ENCODE peak calls at places on chromosomes 16 and 17, in eight cellular contexts. One of them, this sample, is unnamed.

GRCh38 chr17:9371019-9371418 is 204.6 kb downstream of the STX8 start:
- DNase-seq in GM23338: no peak
- DNase-seq in AG04449: no peak
- DNase-seq in ovary: no peak
- DNase-seq in fibroblast of pulmonary artery: peak
- DNase-seq in uterus: no peak
- DNase-seq in transverse colon: no peak
- DNase-seq in breast epithelium: no peak
- DNase-seq in this sample: peak

GRCh38 chr17:18235743-18236256 is 10.4 kb downstream of the LLGL1 start:
- DNase-seq in GM23338: no peak
- DNase-seq in AG04449: no peak
- DNase-seq in ovary: no peak
- DNase-seq in fibroblast of pulmonary artery: peak
- DNase-seq in uterus: no peak
- DNase-seq in transverse colon: no peak
- DNase-seq in breast epithelium: no peak
- DNase-seq in this sample: peak

GRCh38 chr16:46632778-46633733 is 11.9 kb upstream of the SHCBP1 start:
- DNase-seq in GM23338: peak
- DNase-seq in AG04449: no peak
- DNase-seq in ovary: no peak
- DNase-seq in fibroblast of pulmonary artery: no peak
- DNase-seq in uterus: no peak
- DNase-seq in transverse colon: no peak
- DNase-seq in breast epithelium: no peak
- DNase-seq in this sample: no peak

GRCh38 chr16:31351937-31352315 is 3.0 kb upstream of the ITGAX start:
- DNase-seq in GM23338: no peak
- DNase-seq in AG04449: no peak
- DNase-seq in ovary: no peak
- DNase-seq in fibroblast of pulmonary artery: no peak
- DNase-seq in uterus: no peak
- DNase-seq in transverse colon: no peak
- DNase-seq in breast epithelium: no peak
- DNase-seq in this sample: no peak

GRCh38 chr17:44216173-44216572 is 3.3 kb downstream of the UBTF start:
- DNase-seq in GM23338: no peak
- DNase-seq in AG04449: no peak
- DNase-seq in ovary: no peak
- DNase-seq in fibroblast of pulmonary artery: no peak
- DNase-seq in uterus: no peak
- DNase-seq in transverse colon: peak
- DNase-seq in breast epithelium: no peak
- DNase-seq in this sample: no peak

GRCh38 chr17:72527819-72528218 is 407.0 kb downstream of the SOX9 start:
- DNase-seq in GM23338: no peak
- DNase-seq in AG04449: no peak
- DNase-seq in ovary: no peak
- DNase-seq in fibroblast of pulmonary artery: no peak
- DNase-seq in uterus: no peak
- DNase-seq in transverse colon: no peak
- DNase-seq in breast epithelium: no peak
- DNase-seq in this sample: no peak

GRCh38 chr16:66324785-66325184 is 41.7 kb upstream of the CDH5 start:
- DNase-seq in GM23338: peak
- DNase-seq in AG04449: no peak
- DNase-seq in ovary: no peak
- DNase-seq in fibroblast of pulmonary artery: peak
- DNase-seq in uterus: no peak
- DNase-seq in transverse colon: no peak
- DNase-seq in breast epithelium: no peak
- DNase-seq in this sample: peak

GRCh38 chr16:88763502-88764053 is 21.4 kb downstream of the PIEZO1 start:
- DNase-seq in GM23338: peak
- DNase-seq in AG04449: no peak
- DNase-seq in ovary: no peak
- DNase-seq in fibroblast of pulmonary artery: no peak
- DNase-seq in uterus: no peak
- DNase-seq in transverse colon: no peak
- DNase-seq in breast epithelium: no peak
- DNase-seq in this sample: no peak

GRCh38 chr16:31502981-31503380 is 5.2 kb downstream of the RUSF1 start:
- DNase-seq in GM23338: no peak
- DNase-seq in AG04449: peak
- DNase-seq in ovary: no peak
- DNase-seq in fibroblast of pulmonary artery: peak
- DNase-seq in uterus: no peak
- DNase-seq in transverse colon: no peak
- DNase-seq in breast epithelium: no peak
- DNase-seq in this sample: peak

GRCh38 chr16:57194512-57194911 is 8.4 kb downstream of the RSPRY1 start:
- DNase-seq in GM23338: no peak
- DNase-seq in AG04449: peak
- DNase-seq in ovary: no peak
- DNase-seq in fibroblast of pulmonary artery: peak
- DNase-seq in uterus: no peak
- DNase-seq in transverse colon: no peak
- DNase-seq in breast epithelium: no peak
- DNase-seq in this sample: peak

GRCh38 chr16:22670551-22670970 is 143.4 kb upstream of the HS3ST2 start:
- DNase-seq in GM23338: peak
- DNase-seq in AG04449: no peak
- DNase-seq in ovary: no peak
- DNase-seq in fibroblast of pulmonary artery: no peak
- DNase-seq in uterus: no peak
- DNase-seq in transverse colon: no peak
- DNase-seq in breast epithelium: no peak
- DNase-seq in this sample: no peak

GRCh38 chr16:86088816-86089215 is 189.9 kb downstream of the IRF8 start:
- DNase-seq in GM23338: no peak
- DNase-seq in AG04449: no peak
- DNase-seq in ovary: no peak
- DNase-seq in fibroblast of pulmonary artery: no peak
- DNase-seq in uterus: no peak
- DNase-seq in transverse colon: no peak
- DNase-seq in breast epithelium: peak
- DNase-seq in this sample: no peak

GRCh38 chr17:78719630-78720298 is 62.3 kb downstream of the CYTH1 start:
- DNase-seq in GM23338: no peak
- DNase-seq in AG04449: no peak
- DNase-seq in ovary: no peak
- DNase-seq in fibroblast of pulmonary artery: no peak
- DNase-seq in uterus: no peak
- DNase-seq in transverse colon: no peak
- DNase-seq in breast epithelium: no peak
- DNase-seq in this sample: no peak

GRCh38 chr17:4028436-4028835 is 64.2 kb upstream of the ATP2A3 start:
- DNase-seq in GM23338: no peak
- DNase-seq in AG04449: no peak
- DNase-seq in ovary: no peak
- DNase-seq in fibroblast of pulmonary artery: no peak
- DNase-seq in uterus: no peak
- DNase-seq in transverse colon: no peak
- DNase-seq in breast epithelium: no peak
- DNase-seq in this sample: no peak

GRCh38 chr17:31584436-31585279 is 193.2 kb downstream of the RAB11FIP4 start:
- DNase-seq in GM23338: no peak
- DNase-seq in AG04449: no peak
- DNase-seq in ovary: no peak
- DNase-seq in fibroblast of pulmonary artery: no peak
- DNase-seq in uterus: no peak
- DNase-seq in transverse colon: no peak
- DNase-seq in breast epithelium: no peak
- DNase-seq in this sample: no peak

GRCh38 chr17:3892095-3892998 is 506 bp downstream of the CAMKK1 start:
- DNase-seq in GM23338: peak
- DNase-seq in AG04449: no peak
- DNase-seq in ovary: peak
- DNase-seq in fibroblast of pulmonary artery: peak
- DNase-seq in uterus: peak
- DNase-seq in transverse colon: peak
- DNase-seq in breast epithelium: peak
- DNase-seq in this sample: peak

GRCh38 chr17:72556944-72557826 is 436.4 kb downstream of the SOX9 start:
- DNase-seq in GM23338: peak
- DNase-seq in AG04449: no peak
- DNase-seq in ovary: peak
- DNase-seq in fibroblast of pulmonary artery: peak
- DNase-seq in uterus: no peak
- DNase-seq in transverse colon: peak
- DNase-seq in breast epithelium: peak
- DNase-seq in this sample: peak

GRCh38 chr16:88014954-88015805 is 63.9 kb downstream of the BANP start:
- DNase-seq in GM23338: no peak
- DNase-seq in AG04449: no peak
- DNase-seq in ovary: no peak
- DNase-seq in fibroblast of pulmonary artery: no peak
- DNase-seq in uterus: peak
- DNase-seq in transverse colon: no peak
- DNase-seq in breast epithelium: peak
- DNase-seq in this sample: no peak

GRCh38 chr17:82107341-82107860 is 9.4 kb upstream of the FASN start:
- DNase-seq in GM23338: peak
- DNase-seq in AG04449: no peak
- DNase-seq in ovary: no peak
- DNase-seq in fibroblast of pulmonary artery: no peak
- DNase-seq in uterus: peak
- DNase-seq in transverse colon: no peak
- DNase-seq in breast epithelium: no peak
- DNase-seq in this sample: no peak

GRCh38 chr16:19657831-19658230 is 60.2 kb downstream of the KNOP1 start:
- DNase-seq in GM23338: no peak
- DNase-seq in AG04449: no peak
- DNase-seq in ovary: no peak
- DNase-seq in fibroblast of pulmonary artery: no peak
- DNase-seq in uterus: no peak
- DNase-seq in transverse colon: no peak
- DNase-seq in breast epithelium: no peak
- DNase-seq in this sample: no peak

GRCh38 chr16:19660432-19660831 is 57.6 kb downstream of the KNOP1 start:
- DNase-seq in GM23338: no peak
- DNase-seq in AG04449: no peak
- DNase-seq in ovary: no peak
- DNase-seq in fibroblast of pulmonary artery: no peak
- DNase-seq in uterus: no peak
- DNase-seq in transverse colon: no peak
- DNase-seq in breast epithelium: no peak
- DNase-seq in this sample: no peak

GRCh38 chr16:19655242-19655777 is 62.7 kb downstream of the KNOP1 start:
- DNase-seq in GM23338: no peak
- DNase-seq in AG04449: no peak
- DNase-seq in ovary: no peak
- DNase-seq in fibroblast of pulmonary artery: no peak
- DNase-seq in uterus: no peak
- DNase-seq in transverse colon: no peak
- DNase-seq in breast epithelium: no peak
- DNase-seq in this sample: no peak

GRCh38 chr16:19662351-19662750 is 55.7 kb downstream of the KNOP1 start:
- DNase-seq in GM23338: peak
- DNase-seq in AG04449: no peak
- DNase-seq in ovary: no peak
- DNase-seq in fibroblast of pulmonary artery: no peak
- DNase-seq in uterus: no peak
- DNase-seq in transverse colon: no peak
- DNase-seq in breast epithelium: no peak
- DNase-seq in this sample: no peak

GRCh38 chr16:19659554-19659953 is 58.5 kb downstream of the KNOP1 start:
- DNase-seq in GM23338: no peak
- DNase-seq in AG04449: no peak
- DNase-seq in ovary: no peak
- DNase-seq in fibroblast of pulmonary artery: no peak
- DNase-seq in uterus: no peak
- DNase-seq in transverse colon: no peak
- DNase-seq in breast epithelium: no peak
- DNase-seq in this sample: no peak
- TF ChIP-seq CTCF in GM23338: peak
- TF ChIP-seq CTCF in AG04449: no peak
- TF ChIP-seq CTCF in ovary: no peak
- TF ChIP-seq CTCF in fibroblast of pulmonary artery: peak
- TF ChIP-seq CTCF in uterus: peak
- TF ChIP-seq CTCF in transverse colon: no peak
- TF ChIP-seq CTCF in breast epithelium: no peak
- TF ChIP-seq CTCF in this sample: peak

DNA sequence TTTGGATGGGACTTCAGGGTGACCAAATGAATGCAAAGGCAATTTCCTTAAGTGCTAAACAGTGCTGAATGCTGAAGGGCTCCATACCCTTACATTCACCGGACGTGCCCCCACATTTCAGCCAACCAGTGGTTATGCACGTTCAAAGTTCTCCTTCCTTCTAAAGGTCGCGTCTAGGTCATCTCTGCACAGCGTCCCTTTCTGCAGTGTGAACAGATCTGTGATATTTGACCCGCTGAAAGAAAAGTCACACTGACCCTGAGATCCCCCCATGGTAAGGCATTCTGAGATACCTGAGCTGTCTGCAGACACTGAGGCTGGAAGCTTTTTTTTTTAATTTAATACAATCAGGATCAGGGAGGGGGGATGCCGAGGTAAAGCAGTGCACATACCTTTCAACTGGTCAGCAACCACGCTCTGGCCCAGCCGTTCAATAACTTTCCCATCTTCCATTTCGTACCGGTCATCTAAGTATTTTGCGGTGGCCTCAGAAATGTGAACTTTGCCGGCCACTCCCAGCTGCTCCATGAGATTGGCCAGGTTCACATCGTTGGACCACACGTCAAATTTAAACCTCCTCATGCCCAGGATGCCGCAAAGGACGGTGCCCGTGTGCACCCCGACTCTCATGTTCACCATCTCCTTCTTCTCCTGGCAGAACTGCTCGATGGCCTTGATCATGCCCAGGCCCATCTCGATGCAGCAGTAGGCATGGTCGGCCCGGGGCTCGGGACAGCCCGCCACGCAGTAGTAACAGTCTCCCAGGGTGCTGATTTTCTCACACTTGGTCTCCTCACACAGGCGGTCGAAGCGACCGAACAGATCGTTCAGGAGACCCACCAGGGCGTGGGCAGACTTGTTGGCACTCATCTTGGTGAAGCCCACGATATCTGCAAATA is 2.6 kb downstream of the ADCY9 start:
- DNase-seq in GM23338: no peak
- DNase-seq in AG04449: no peak
- DNase-seq in ovary: no peak
- DNase-seq in fibroblast of pulmonary artery: no peak
- DNase-seq in uterus: no peak
- DNase-seq in transverse colon: no peak
- DNase-seq in breast epithelium: no peak
- DNase-seq in this sample: no peak
- H3K4me3 ChIP-seq in GM23338: peak
- H3K4me3 ChIP-seq in AG04449: peak
- H3K4me3 ChIP-seq in ovary: peak
- H3K4me3 ChIP-seq in fibroblast of pulmonary artery: peak
- H3K4me3 ChIP-seq in uterus: no peak
- H3K4me3 ChIP-seq in transverse colon: no peak
- H3K4me3 ChIP-seq in breast epithelium: peak
- H3K4me3 ChIP-seq in this sample: peak

GRCh38 chr16:73713817-73714495 is 582.7 kb upstream of the PSMD7 start:
- DNase-seq in GM23338: peak
- DNase-seq in AG04449: no peak
- DNase-seq in ovary: no peak
- DNase-seq in fibroblast of pulmonary artery: peak
- DNase-seq in uterus: no peak
- DNase-seq in transverse colon: peak
- DNase-seq in breast epithelium: no peak
- DNase-seq in this sample: peak
- TF ChIP-seq CTCF in GM23338: peak
- TF ChIP-seq CTCF in AG04449: peak
- TF ChIP-seq CTCF in ovary: no peak
- TF ChIP-seq CTCF in fibroblast of pulmonary artery: no peak
- TF ChIP-seq CTCF in uterus: no peak
- TF ChIP-seq CTCF in transverse colon: peak
- TF ChIP-seq CTCF in breast epithelium: no peak
- TF ChIP-seq CTCF in this sample: peak

GRCh38 chr16:27108826-27109665 is 42.3 kb downstream of the C16orf82 start:
- DNase-seq in GM23338: no peak
- DNase-seq in AG04449: no peak
- DNase-seq in ovary: no peak
- DNase-seq in fibroblast of pulmonary artery: no peak
- DNase-seq in uterus: no peak
- DNase-seq in transverse colon: no peak
- DNase-seq in breast epithelium: peak
- DNase-seq in this sample: no peak
- H3K4me3 ChIP-seq in GM23338: peak
- H3K4me3 ChIP-seq in AG04449: peak
- H3K4me3 ChIP-seq in ovary: peak
- H3K4me3 ChIP-seq in fibroblast of pulmonary artery: peak
- H3K4me3 ChIP-seq in uterus: no peak
- H3K4me3 ChIP-seq in transverse colon: no peak
- H3K4me3 ChIP-seq in breast epithelium: peak
- H3K4me3 ChIP-seq in this sample: peak

This sample was measured in AG10803.